ENCODE peak calls at places on chromosomes 6 and 20, in five cellular contexts. D is activated T-helper 1 cell treated with anti-CD3 and anti-CD28 coated beads, Interleukin-2, amount 50 U/mL, for 16 hours; M is amniotic epithelial cell; E is mammary epithelial cell; A is stimulated activated naive CD8-positive, alpha-beta T cell treated with anti-CD3 and anti-CD28 coated beads, Interleukin-15, amount 100 ng/mL, for 72 hours. T is an unnamed sample.

GRCh38 chr6:110415297-110415916 is at the start of gene DDO:
- DNase-seq in D (no peak), E (peak; percentile 51), A (no peak), M (peak; percentile 69), T (no peak)

GRCh38 chr20:32326507-32326851 is 31.7 kb upstream of the ASXL1 start:
- DNase-seq in D (no peak), A (no peak), E (no peak), M (peak; percentile 38), T (no peak)

GRCh38 chr6:7669742-7670141 is 56.2 kb upstream of the BMP6 start:
- DNase-seq in A (no peak), E (no peak), D (no peak), M (no peak), T (no peak)

GRCh38 chr6:73983367-73983766 is 287.4 kb downstream of the CD109 start:
- DNase-seq in A (no peak), E (no peak), D (no peak), M (peak; percentile 34), T (no peak)

GRCh38 chr20:4898282-4898681 is 103.0 kb downstream of the SLC23A2 start:
- DNase-seq in D (no peak), E (peak; percentile 98), A (no peak), M (peak; percentile 77), T (no peak)

GRCh38 chr6:133512410-133513016 is 271.4 kb downstream of the EYA4 start:
- DNase-seq in M (peak; percentile 49), E (peak; percentile 12), D (no peak), A (peak; percentile 19), T (no peak)

GRCh38 chr6:79712616-79713015 is 81.5 kb downstream of the SH3BGRL2 start:
- DNase-seq in E (no peak), M (no peak), D (no peak), A (no peak), T (no peak)

GRCh38 chr6:169173532-169174268 is 79.9 kb downstream of the THBS2 start:
- DNase-seq in A (no peak), D (no peak), E (peak; percentile 90), M (peak; percentile 61), T (no peak)

GRCh38 chr6:4820704-4821276 is 44.6 kb downstream of the CDYL start:
- DNase-seq in D (no peak), E (no peak), M (peak; percentile 74), A (no peak), T (no peak)

GRCh38 chr6:162856885-162857284 is 129.1 kb downstream of the PACRG start:
- DNase-seq in A (no peak), M (peak; percentile 14), D (no peak), E (peak; percentile 27), T (no peak)

GRCh38 chr6:17280552-17281090 is 540 bp upstream of the RBM24 start:
- DNase-seq in A (peak; percentile 16), E (no peak), M (no peak), D (no peak), T (no peak)

GRCh38 chr6:154403803-154404202 is 47.2 kb upstream of the IPCEF1 start:
- DNase-seq in D (no peak), E (peak; percentile 36), M (peak; percentile 85), A (no peak), T (no peak)

T was measured in mesenteric fat pad.